ENCODE peak calls at places on chromosomes 4 and X, in six cellular contexts. R is transverse colon, M is breast epithelium, B is A549, U is prostate gland, T is endothelial cell of umbilical vein. D is an unnamed sample.

GRCh38 chrX:39043838-39044550 is 242.7 kb downstream of the MID1IP1 start:
- DNase-seq in B (no peak), U (no peak), T (no peak), R (no peak), M (no peak), D (no peak)

GRCh38 chrX:13092455-13092941 is 48.1 kb upstream of the FAM9C start:
- DNase-seq in M (no peak), B (no peak), T (no peak), R (peak), U (no peak), D (no peak)

GRCh38 chr4:55089922-55090321 is 35.5 kb downstream of the KDR start:
- DNase-seq in U (no peak), B (no peak), R (no peak), T (no peak), M (no peak), D (no peak)

GRCh38 chr4:86957214-86957613 is 22.4 kb downstream of the AFF1 start:
- DNase-seq in T (no peak), M (no peak), R (no peak), B (no peak), U (no peak), D (no peak)

GRCh38 chrX:49761481-49761880 is 65.7 kb upstream of the PAGE1 start:
- DNase-seq in M (no peak), U (no peak), T (peak), R (no peak), B (peak), D (peak)

GRCh38 chrX:45445745-45446412 is 245.2 kb upstream of the DIPK2B start:
- DNase-seq in M (no peak), U (no peak), R (no peak), T (peak), B (peak), D (no peak)

GRCh38 chr4:88859191-88859812 is 161.7 kb upstream of the NAP1L5 start:
- DNase-seq in M (no peak), T (no peak), U (no peak), B (no peak), R (no peak), D (no peak)

GRCh38 chrX:124211312-124211942 is 121.0 kb upstream of the TEX13D start:
- DNase-seq in M (no peak), U (no peak), B (peak), R (no peak), T (peak), D (peak)

GRCh38 chr4:94892051-94892450 is 134.3 kb downstream of the BMPR1B start:
- DNase-seq in R (no peak), B (peak), T (peak), U (no peak), M (no peak), D (no peak)

GRCh38 chr4:20687894-20688293 is 12.4 kb upstream of the PACRGL start:
- DNase-seq in M (no peak), B (no peak), T (no peak), R (no peak), U (no peak), D (no peak)

GRCh38 chr4:118076958-118077766 is 42.9 kb downstream of the NDST3 start:
- DNase-seq in M (no peak), T (peak), B (peak), R (peak), U (no peak), D (peak)

GRCh38 chr4:8247047-8247930 is 22.3 kb upstream of the HTRA3 start:
- DNase-seq in M (no peak), T (no peak), R (peak), U (no peak), B (peak), D (no peak)

GRCh38 chr4:338759-339097 is 1.1 kb downstream of the ZNF141 start:
- DNase-seq in M (no peak), B (no peak), T (no peak), U (no peak), R (no peak), D (no peak)

GRCh38 chr4:81827568-81828202 is 356.0 kb upstream of the RASGEF1B start:
- DNase-seq in U (no peak), M (no peak), R (no peak), T (no peak), B (no peak), D (no peak)

GRCh38 chrX:77668391-77669237 is 117.4 kb downstream of the ATRX start:
- DNase-seq in R (no peak), M (no peak), T (peak), U (no peak), B (peak), D (no peak)

GRCh38 chr4:158079661-158080060 is 93.2 kb downstream of the GASK1B start:
- DNase-seq in R (no peak), M (no peak), T (peak), U (no peak), B (no peak), D (no peak)

GRCh38 chr4:38519671-38520070 is 144.3 kb upstream of the KLF3 start:
- DNase-seq in R (no peak), T (no peak), B (no peak), M (no peak), U (no peak), D (no peak)

GRCh38 chr4:156815717-156816319 is 155.8 kb downstream of the PDGFC start:
- DNase-seq in T (no peak), B (no peak), M (no peak), R (no peak), U (no peak), D (no peak)

GRCh38 chr4:25861422-25861926 is 1.3 kb downstream of the SEL1L3 start:
- DNase-seq in M (no peak), T (peak), B (peak), U (no peak), R (no peak), D (peak)

DNA sequence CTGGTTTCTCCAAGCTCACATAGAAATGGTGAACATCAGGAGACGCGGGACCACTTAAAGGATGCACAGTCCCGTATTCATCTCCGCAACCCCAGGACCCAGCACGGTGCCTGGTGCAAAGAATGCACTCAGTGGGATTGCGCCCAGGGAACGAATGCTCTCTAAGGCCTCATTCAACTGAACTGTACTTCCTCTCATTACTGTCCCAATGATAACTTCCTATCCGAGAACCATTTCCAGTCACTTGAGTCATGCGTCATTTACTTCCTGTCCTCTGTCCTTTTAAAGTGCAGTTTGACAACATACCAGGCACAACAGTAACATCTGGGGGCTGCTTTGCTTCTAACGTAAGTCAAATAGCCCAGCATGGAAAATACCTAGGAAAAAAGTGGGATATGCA is 75.7 kb downstream of the RBM47 start:
- DNase-seq in M (no peak), U (no peak), B (no peak), R (no peak), T (no peak), D (no peak)
- TF ChIP-seq POLR2A in M (no peak), U (no peak), B (no peak), R (peak), T (no peak), D (no peak)

DNA sequence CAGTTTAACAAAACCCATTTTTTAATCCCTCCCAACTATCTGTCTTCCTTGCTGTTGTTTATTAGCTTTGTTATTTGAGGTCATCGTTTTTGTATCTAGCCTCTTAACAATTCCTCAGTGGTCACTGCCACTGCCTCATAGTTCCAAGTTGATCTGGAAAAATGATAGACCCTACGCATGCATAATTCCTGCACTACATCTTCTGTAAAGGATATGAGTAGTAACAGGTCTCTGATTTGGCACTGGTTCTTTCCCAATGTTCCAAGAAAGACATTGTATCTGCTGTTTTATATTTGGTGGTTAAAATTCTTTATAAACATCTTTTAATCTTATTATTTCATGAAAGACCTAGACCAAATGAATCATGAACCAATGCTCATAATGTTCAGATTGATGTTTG is 166.6 kb downstream of the ZNF330 start:
- DNase-seq in M (no peak), B (no peak), R (no peak), T (no peak), U (no peak), D (no peak)
- TF ChIP-seq POLR2A in M (no peak), B (no peak), R (no peak), T (no peak), U (no peak), D (no peak)

DNA sequence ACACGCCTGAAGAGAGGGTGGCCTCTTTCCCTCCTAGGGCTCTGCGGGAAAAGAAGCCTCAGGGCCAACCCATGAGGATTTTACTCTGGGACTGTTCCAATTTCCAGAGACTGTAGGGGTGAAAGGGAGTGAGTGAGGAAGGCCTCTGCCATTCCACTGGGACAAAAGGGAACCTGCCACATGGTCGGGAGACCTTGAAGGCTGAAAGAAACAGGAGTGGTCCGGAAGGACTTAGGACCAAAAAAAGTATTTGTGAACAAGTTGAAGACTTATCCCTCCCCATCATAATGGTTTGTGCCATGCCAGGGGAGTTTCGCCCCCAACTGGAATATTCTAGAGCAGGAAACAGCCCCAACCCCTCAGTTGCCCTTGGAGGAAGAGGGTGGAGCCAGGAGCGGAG is at the start of gene TEX13B:
- DNase-seq in M (no peak), B (no peak), U (no peak), R (no peak), T (no peak), D (no peak)
- TF ChIP-seq POLR2A in M (no peak), B (no peak), U (no peak), R (no peak), T (no peak), D (no peak)

GRCh38 chr4:185395956-185396723 is 416 bp upstream of the LRP2BP start:
- DNase-seq in T (peak), B (peak), M (peak), U (peak), R (peak), D (peak)
- TF ChIP-seq POLR2A in T (peak), B (peak), M (peak), U (no peak), R (peak), D (peak)

GRCh38 chr4:154642361-154642760 is 29.9 kb upstream of the FGG start:
- DNase-seq in U (no peak), B (no peak), R (no peak), T (no peak), M (no peak), D (no peak)

GRCh38 chr4:154643493-154643892 is 31.0 kb upstream of the FGG start:
- DNase-seq in B (no peak), R (no peak), T (no peak), U (no peak), M (no peak), D (no peak)

DNA sequence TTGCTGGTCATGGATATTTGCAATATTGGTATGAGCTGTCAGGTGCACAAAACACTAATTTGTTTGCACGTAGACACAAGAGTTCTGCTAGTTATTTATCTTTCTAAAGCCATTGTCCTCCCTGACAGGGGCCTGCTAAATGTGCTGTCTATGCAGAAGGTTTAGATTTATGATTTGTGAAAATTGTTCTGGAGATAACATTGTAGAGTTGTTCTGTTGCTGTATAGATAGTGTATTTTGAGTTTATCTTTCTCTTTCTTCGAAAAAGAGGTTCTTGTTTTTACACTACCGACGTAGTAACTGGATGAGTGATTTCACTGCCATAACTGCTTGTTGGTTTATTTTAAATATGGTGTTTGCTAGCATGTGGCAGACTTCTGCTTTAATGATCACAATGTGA is 28.5 kb upstream of the FGG start:
- DNase-seq in M (no peak), T (no peak), B (no peak), R (no peak), U (no peak), D (peak)
- TF ChIP-seq POLR2A in M (no peak), T (no peak), B (no peak), R (no peak), U (no peak), D (no peak)

GRCh38 chrX:154367474-154368308 is 6.7 kb downstream of the FLNA start:
- DNase-seq in T (no peak), B (no peak), R (no peak), U (no peak), M (no peak), D (no peak)

GRCh38 chrX:154370300-154370881 is 4.0 kb downstream of the FLNA start:
- DNase-seq in M (no peak), U (no peak), T (peak), B (no peak), R (no peak), D (peak)

GRCh38 chrX:154368630-154369452 is 5.6 kb downstream of the FLNA start:
- DNase-seq in T (peak), B (peak), U (peak), R (peak), M (no peak), D (peak)

GRCh38 chrX:154370882-154371770 is 3.3 kb downstream of the FLNA start:
- DNase-seq in U (peak), T (peak), R (peak), M (peak), B (peak), D (peak)

DNA sequence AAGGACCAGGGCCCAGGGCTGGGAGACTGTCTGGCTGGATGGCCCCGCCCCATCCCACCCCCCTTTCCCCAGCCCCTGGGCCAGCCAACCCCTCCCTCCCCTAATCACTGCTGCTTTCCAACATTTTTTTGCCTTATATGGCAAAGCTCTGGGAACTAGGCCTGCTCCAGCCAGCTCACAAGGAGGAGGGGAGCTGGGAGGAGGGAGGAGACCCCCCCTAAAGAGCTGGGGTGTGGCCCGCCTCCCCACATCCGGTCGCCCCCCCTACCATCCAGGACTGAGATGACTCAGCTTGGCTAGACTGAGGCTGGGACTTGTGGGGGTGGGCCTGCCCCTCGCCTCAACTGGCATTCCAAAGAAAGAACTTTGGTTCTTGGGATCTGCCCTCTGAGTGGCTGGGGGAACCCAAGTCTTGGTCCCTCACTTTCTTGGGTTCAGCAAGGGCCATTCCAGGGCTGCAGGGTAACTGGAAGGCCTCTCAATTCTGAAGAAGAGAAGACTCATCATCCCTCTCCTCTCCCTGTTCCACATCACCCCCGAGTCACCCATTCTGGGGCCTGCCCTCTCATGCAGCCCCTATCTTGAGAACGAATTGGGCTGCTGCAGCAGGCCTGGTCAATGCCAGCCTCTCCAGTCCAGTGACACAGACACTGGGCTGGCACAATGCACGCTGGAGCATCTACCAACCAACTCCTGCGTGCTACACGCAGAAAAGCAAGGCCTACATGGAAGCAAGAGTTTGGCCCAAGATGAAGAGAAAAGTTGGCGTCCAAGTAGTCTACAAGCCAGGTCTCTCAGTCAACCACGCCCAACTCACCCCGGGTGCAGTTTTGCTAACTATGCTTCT is 4.8 kb downstream of the FLNA start:
- DNase-seq in R (peak), B (peak), T (peak), M (peak), U (peak), D (peak)
- TF ChIP-seq POLR2A in R (no peak), B (no peak), T (peak), M (no peak), U (peak), D (no peak)

GRCh38 chr4:121800961-121801714 is at the start of gene EXOSC9:
- DNase-seq in T (peak), R (peak), B (peak), U (peak), M (peak), D (peak)
- TF ChIP-seq POLR2A in T (peak), R (peak), B (peak), U (peak), M (peak), D (peak)

GRCh38 chr4:189940178-189941004 is at the start of gene FRG1:
- DNase-seq in R (peak), M (peak), B (peak), U (peak), T (peak), D (no peak)

GRCh38 chr4:189941005-189941450 is 356 bp downstream of the FRG1 start:
- DNase-seq in U (no peak), R (no peak), T (no peak), M (no peak), B (no peak), D (no peak)
- TF ChIP-seq POLR2A in U (no peak), R (peak), T (no peak), M (no peak), B (no peak), D (peak)

DNA sequence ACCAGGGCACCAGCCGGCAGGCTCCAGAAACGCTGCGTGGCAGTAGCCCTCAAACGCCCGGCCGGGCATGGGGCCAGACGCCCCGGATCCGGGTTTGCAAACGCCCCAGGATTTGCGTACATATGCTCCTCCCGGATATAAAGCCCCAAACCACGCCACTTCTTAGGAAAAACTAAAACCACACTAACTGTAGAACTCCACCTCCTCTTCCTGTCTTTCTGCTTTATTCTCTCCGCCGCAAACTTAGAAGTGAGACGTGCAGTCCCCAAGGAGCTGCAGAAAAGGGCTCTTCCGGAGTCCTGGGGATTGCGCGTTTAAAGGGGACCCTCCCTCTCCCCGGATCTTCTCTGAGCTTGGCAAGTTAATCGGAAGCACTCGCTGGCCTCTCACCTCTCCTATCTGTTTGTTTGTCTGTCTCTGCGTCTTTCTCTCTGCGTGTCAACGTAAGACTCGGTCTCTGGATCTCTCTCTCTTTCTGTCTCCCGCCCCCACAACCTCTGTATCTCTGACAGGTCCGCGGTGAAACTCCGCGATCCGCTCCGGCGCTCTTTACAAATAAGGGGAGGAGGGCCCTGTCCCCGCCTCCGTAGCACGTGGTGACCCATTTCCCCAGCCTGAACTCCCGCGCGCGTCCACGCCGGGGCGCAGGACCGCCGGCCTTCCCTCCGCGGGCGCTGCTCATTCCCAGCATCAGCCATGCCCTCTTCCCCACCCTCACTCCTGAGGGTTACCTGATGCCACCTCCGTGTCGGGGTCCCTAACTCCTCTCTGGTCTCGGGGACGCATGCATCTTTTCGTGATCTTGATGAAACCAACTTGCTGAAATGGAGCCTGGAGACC is at the start of gene SLC39A8:
- DNase-seq in T (peak), M (peak), U (peak), B (peak), R (peak), D (peak)
- TF ChIP-seq POLR2A in T (peak), M (peak), U (peak), B (no peak), R (peak), D (peak)

DNA sequence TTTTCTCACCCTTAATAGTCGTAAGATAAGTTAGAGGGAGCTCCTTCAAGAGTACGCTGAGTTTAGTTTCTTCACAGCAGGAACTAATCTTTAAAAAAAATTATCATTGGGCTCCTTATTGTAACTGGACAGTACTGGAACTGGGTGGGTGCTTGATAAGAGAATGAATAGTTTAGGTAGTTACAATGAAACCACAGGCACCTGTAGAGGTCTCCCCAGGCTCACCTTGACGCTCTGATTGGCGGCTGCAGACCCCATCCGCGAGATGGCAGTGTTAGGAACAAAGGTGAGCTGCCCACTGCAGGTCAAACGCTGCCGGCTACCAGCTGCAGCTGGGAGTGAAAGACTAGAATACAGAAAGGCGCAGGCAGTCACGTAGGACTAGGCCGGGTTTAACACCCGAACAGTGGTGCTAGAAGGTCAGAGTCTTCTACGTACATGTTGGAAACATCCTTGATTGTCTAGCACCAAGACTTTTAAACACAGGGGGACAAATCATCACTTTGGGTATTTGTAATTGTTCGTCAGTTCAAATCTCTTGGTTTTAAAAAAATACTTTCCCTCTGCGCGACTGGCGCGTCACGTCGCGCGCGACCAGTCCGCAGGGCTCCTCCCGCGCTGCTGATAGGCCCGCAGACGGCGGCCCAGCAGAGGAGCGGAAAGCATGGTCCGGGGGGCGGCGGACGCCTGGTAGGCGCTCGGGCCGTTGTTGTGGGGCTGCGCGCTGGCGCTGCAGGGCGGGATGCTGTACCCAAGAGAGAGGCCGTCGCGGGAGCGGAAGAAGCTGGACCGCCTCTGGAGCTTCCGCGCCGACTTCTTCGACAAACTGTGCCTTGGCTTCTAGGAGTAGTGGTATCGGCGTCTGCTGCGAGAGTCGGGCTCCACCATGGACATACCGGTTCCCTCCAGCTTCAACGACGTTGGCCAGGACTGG is 45.6 kb downstream of the SMARCA5 start:
- DNase-seq in U (peak), T (peak), M (peak), R (peak), B (peak), D (peak)
- TF ChIP-seq POLR2A in U (no peak), T (peak), M (no peak), R (peak), B (no peak), D (peak)

D was measured in erythroblast.